ENCODE peak calls at places on chromosomes 11 and 22, in eight cellular contexts. One of them, this sample, is unnamed.

GRCh38 chr11:37503411-37504065 is 905.5 kb upstream of the RAG2 start:
- DNase-seq in kidney: no peak
- DNase-seq in T-helper 2 cell: no peak
- DNase-seq in adipocyte: no peak
- DNase-seq in MV-4-11: no peak
- DNase-seq in 8988T: no peak
- DNase-seq in naive thymus-derived CD8-positive, alpha-beta T cell: no peak
- DNase-seq in fibroblast of lung: no peak
- DNase-seq in this sample: no peak

GRCh38 chr11:44456544-44457270 is 108.8 kb upstream of the CD82 start:
- DNase-seq in kidney: no peak
- DNase-seq in T-helper 2 cell: no peak
- DNase-seq in adipocyte: no peak
- DNase-seq in MV-4-11: peak; percentile 62
- DNase-seq in 8988T: peak; percentile 53
- DNase-seq in naive thymus-derived CD8-positive, alpha-beta T cell: no peak
- DNase-seq in fibroblast of lung: no peak
- DNase-seq in this sample: no peak

GRCh38 chr11:32229566-32230240 is 138.8 kb downstream of the RCN1 start:
- DNase-seq in kidney: no peak
- DNase-seq in T-helper 2 cell: no peak
- DNase-seq in adipocyte: no peak
- DNase-seq in MV-4-11: no peak
- DNase-seq in 8988T: no peak
- DNase-seq in naive thymus-derived CD8-positive, alpha-beta T cell: no peak
- DNase-seq in fibroblast of lung: no peak
- DNase-seq in this sample: no peak

GRCh38 chr11:68137833-68138232 is 16.6 kb upstream of the CHKA start:
- DNase-seq in kidney: no peak
- DNase-seq in T-helper 2 cell: no peak
- DNase-seq in adipocyte: peak; percentile 8
- DNase-seq in MV-4-11: no peak
- DNase-seq in 8988T: no peak
- DNase-seq in naive thymus-derived CD8-positive, alpha-beta T cell: no peak
- DNase-seq in fibroblast of lung: no peak
- DNase-seq in this sample: no peak

GRCh38 chr11:42407379-42407778 is 904.4 kb upstream of the API5 start:
- DNase-seq in kidney: no peak
- DNase-seq in T-helper 2 cell: no peak
- DNase-seq in adipocyte: no peak
- DNase-seq in MV-4-11: peak; percentile 5
- DNase-seq in 8988T: no peak
- DNase-seq in naive thymus-derived CD8-positive, alpha-beta T cell: no peak
- DNase-seq in fibroblast of lung: no peak
- DNase-seq in this sample: no peak

GRCh38 chr22:49855491-49855911 is 1.9 kb downstream of the ZBED4 start:
- DNase-seq in kidney: no peak
- DNase-seq in T-helper 2 cell: no peak
- DNase-seq in adipocyte: peak; percentile 23
- DNase-seq in MV-4-11: no peak
- DNase-seq in 8988T: no peak
- DNase-seq in naive thymus-derived CD8-positive, alpha-beta T cell: no peak
- DNase-seq in fibroblast of lung: peak; percentile 14
- DNase-seq in this sample: no peak

GRCh38 chr22:43199541-43199940 is 12.6 kb upstream of the TTLL12 start:
- DNase-seq in kidney: peak; percentile 61
- DNase-seq in T-helper 2 cell: no peak
- DNase-seq in adipocyte: no peak
- DNase-seq in MV-4-11: no peak
- DNase-seq in 8988T: no peak
- DNase-seq in naive thymus-derived CD8-positive, alpha-beta T cell: no peak
- DNase-seq in fibroblast of lung: no peak
- DNase-seq in this sample: no peak

GRCh38 chr22:17952273-17952801 is 72.0 kb downstream of the MICAL3 start:
- DNase-seq in kidney: no peak
- DNase-seq in T-helper 2 cell: no peak
- DNase-seq in adipocyte: no peak
- DNase-seq in MV-4-11: no peak
- DNase-seq in 8988T: no peak
- DNase-seq in naive thymus-derived CD8-positive, alpha-beta T cell: no peak
- DNase-seq in fibroblast of lung: no peak
- DNase-seq in this sample: no peak

GRCh38 chr11:14408612-14409011 is 49.6 kb upstream of the RRAS2 start:
- DNase-seq in kidney: no peak
- DNase-seq in T-helper 2 cell: no peak
- DNase-seq in adipocyte: no peak
- DNase-seq in MV-4-11: no peak
- DNase-seq in 8988T: no peak
- DNase-seq in naive thymus-derived CD8-positive, alpha-beta T cell: no peak
- DNase-seq in fibroblast of lung: no peak
- DNase-seq in this sample: no peak

This sample was measured in HAP-1.